ENCODE peak calls at places on chromosomes 7 and 10, in eight cellular contexts. V is AG09319, C is bronchial epithelial cell, D is HFF-Myc, H is choroid plexus epithelial cell, F is BJ, K is pancreas, J is IMR-90. R is an unnamed sample.

GRCh38 chr10:77849039-77849664 is 77.4 kb downstream of the DLG5 start:
- DNase-seq in V (no peak), C (no peak), D (no peak), H (peak; percentile 64), F (no peak), K (no peak), J (no peak), R (no peak)

GRCh38 chr10:46216003-46216634 is 70.7 kb upstream of the ANTXRL start:
- DNase-seq in V (no peak), C (no peak), D (no peak), H (no peak), F (no peak), K (no peak), J (no peak), R (no peak)

GRCh38 chr7:5620459-5620881 is 161.0 kb downstream of the RNF216 start:
- DNase-seq in V (no peak), C (no peak), D (no peak), H (no peak), F (no peak), K (no peak), J (no peak), R (no peak)

GRCh38 chr10:127125331-127125730 is 71.1 kb downstream of the INSYN2A start:
- DNase-seq in V (no peak), C (no peak), D (no peak), H (no peak), F (no peak), K (no peak), J (no peak), R (no peak)

GRCh38 chr7:25852249-25852994 is 299.6 kb upstream of the NFE2L3 start:
- DNase-seq in V (no peak), C (no peak), D (no peak), H (peak; percentile 74), F (no peak), K (no peak), J (no peak), R (no peak)

GRCh38 chr10:96830511-96831199 is 1.4 kb upstream of the LCOR start:
- DNase-seq in V (peak; percentile 27), C (peak; percentile 75), D (peak; percentile 40), H (peak; percentile 83), F (no peak), K (peak; percentile 63), J (peak; percentile 65), R (peak; percentile 50)

GRCh38 chr10:43214071-43214955 is 52.6 kb downstream of the RASGEF1A start:
- DNase-seq in V (no peak), C (peak; percentile 19), D (no peak), H (peak; percentile 59), F (no peak), K (no peak), J (peak; percentile 27), R (peak; percentile 33)

GRCh38 chr10:104349623-104350142 is 4.0 kb upstream of the CFAP58 start:
- DNase-seq in V (no peak), C (peak; percentile 98), D (no peak), H (peak; percentile 88), F (no peak), K (no peak), J (peak; percentile 68), R (no peak)

GRCh38 chr10:70458329-70459060 is 17.0 kb upstream of the NODAL start:
- DNase-seq in V (peak; percentile 14), C (peak; percentile 48), D (no peak), H (peak; percentile 79), F (no peak), K (peak; percentile 69), J (peak; percentile 73), R (peak; percentile 68)

GRCh38 chr7:56078196-56078595 is 14.1 kb downstream of the SUMF2 start:
- DNase-seq in V (no peak), C (no peak), D (no peak), H (no peak), F (no peak), K (no peak), J (no peak), R (no peak)

GRCh38 chr7:93148135-93148534 is at the start of gene SAMD9L:
- DNase-seq in V (no peak), C (peak; percentile 22), D (no peak), H (peak; percentile 53), F (no peak), K (no peak), J (peak; percentile 28), R (no peak)

GRCh38 chr7:93150200-93150835 is 2.1 kb upstream of the SAMD9L start:
- DNase-seq in V (no peak), C (peak; percentile 74), D (no peak), H (peak; percentile 30), F (peak; percentile 24), K (no peak), J (peak; percentile 73), R (peak; percentile 81)

GRCh38 chr7:93146465-93147127 is 1.6 kb downstream of the SAMD9L start:
- DNase-seq in V (no peak), C (no peak), D (no peak), H (peak; percentile 9), F (no peak), K (no peak), J (no peak), R (no peak)

GRCh38 chr7:93147358-93147757 is 827 bp downstream of the SAMD9L start:
- DNase-seq in V (peak; percentile 14), C (peak; percentile 27), D (no peak), H (peak; percentile 68), F (no peak), K (no peak), J (peak; percentile 59), R (no peak)

DNA sequence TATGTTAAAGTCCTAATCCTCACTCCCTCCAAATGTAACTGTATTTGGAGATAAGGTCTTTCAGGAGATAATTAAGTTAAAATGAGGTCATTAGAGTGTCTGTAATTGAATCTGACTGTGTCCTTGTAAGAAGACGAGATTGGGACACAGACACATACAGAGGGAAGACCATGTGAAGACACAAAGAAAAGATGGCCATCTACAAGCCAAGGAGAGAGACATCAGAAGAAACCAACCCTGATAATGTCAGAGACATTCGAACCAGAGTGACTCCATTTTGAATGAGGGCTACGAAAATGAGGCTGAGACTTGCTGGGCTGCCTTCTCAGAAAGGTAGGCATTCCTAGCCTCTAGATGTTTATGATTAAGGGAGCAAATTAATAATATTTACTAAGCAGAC is 542 bp upstream of the SAMD9L start:
- DNase-seq in V (no peak), C (no peak), D (no peak), H (no peak), F (no peak), K (no peak), J (no peak), R (no peak)
- TF ChIP-seq CTCF in V (no peak), C (no peak), D (no peak), H (no peak), F (no peak), K (no peak), J (no peak), R (no peak)

GRCh38 chr7:155371884-155372781 is 74.5 kb downstream of the INSIG1 start:
- DNase-seq in V (no peak), C (no peak), D (no peak), H (no peak), F (no peak), K (no peak), J (no peak), R (no peak)
- TF ChIP-seq CTCF in V (peak; percentile 15), C (peak; percentile 41), D (peak; percentile 60), H (no peak), F (no peak), K (no peak), J (peak; percentile 29), R (peak; percentile 65)

GRCh38 chr7:117673839-117674238 is 194.0 kb downstream of the CFTR start:
- DNase-seq in V (no peak), C (peak; percentile 72), D (peak; percentile 5), H (peak; percentile 81), F (no peak), K (no peak), J (peak; percentile 67), R (peak; percentile 3)
- TF ChIP-seq CTCF in V (peak; percentile 40), C (peak; percentile 15), D (no peak), H (peak; percentile 55), F (peak; percentile 46), K (no peak), J (peak; percentile 57), R (peak; percentile 35)

GRCh38 chr10:51321968-51322367 is 247.7 kb downstream of the PRKG1 start:
- DNase-seq in V (no peak), C (peak; percentile 26), D (no peak), H (peak; percentile 28), F (no peak), K (no peak), J (peak; percentile 57), R (no peak)
- TF ChIP-seq CTCF in V (no peak), C (no peak), D (no peak), H (no peak), F (no peak), K (no peak), J (no peak), R (no peak)

GRCh38 chr10:80968903-80969302 is 431.2 kb downstream of the SH2D4B start:
- DNase-seq in V (no peak), C (no peak), D (no peak), H (no peak), F (no peak), K (no peak), J (no peak), R (no peak)
- TF ChIP-seq CTCF in V (no peak), C (no peak), D (no peak), H (no peak), F (no peak), K (no peak), J (no peak), R (no peak)

DNA sequence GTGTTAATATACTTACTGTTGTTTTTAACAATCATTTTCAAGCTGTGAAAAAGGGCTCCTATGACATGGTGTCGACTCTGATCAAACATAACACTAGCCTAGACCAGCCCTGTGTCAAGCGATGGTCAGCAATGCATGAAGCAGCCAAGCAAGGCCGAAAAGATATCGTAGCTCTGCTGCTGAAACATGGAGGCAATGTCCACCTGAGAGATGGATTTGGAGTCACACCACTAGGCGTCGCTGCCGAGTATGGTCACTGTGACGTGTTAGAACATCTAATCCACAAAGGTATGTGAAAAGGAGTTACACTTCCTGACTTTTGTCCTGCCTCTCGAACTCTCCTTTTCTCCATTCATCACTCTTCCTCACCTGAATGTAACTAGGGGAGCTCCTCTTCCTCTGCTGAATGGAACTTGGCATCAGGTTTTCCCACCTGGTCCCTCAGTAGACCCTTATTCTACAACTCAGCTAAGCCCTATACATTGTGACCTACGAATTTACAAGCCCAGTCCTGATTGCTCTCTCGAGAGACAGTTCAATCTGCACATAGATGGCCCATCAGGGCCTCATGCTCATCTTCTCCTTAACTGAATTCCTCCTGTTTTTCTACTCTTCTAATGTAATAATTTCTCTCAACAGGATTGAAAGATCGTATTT is 23.0 kb downstream of the ASB15 start:
- DNase-seq in V (no peak), C (peak; percentile 41), D (no peak), H (peak; percentile 30), F (no peak), K (peak; percentile 40), J (peak; percentile 25), R (peak; percentile 13)
- TF ChIP-seq CTCF in V (peak; percentile 38), C (peak; percentile 65), D (peak; percentile 82), H (peak; percentile 64), F (peak; percentile 52), K (peak; percentile 51), J (peak; percentile 40), R (peak; percentile 82)

R was measured in HFFc6.